ENCODE peak calls at places on chromosomes 5 and 9, in four cellular contexts. Q is A549, K is lung, R is GM06990. G is an unnamed sample.

GRCh38 chr9:15982182-15982581 is 429.3 kb downstream of the CCDC171 start:
- DNase-seq in Q (no peak), R (no peak), K (no peak), G (no peak)

GRCh38 chr5:79702606-79703380 is 13.2 kb downstream of the CMYA5 start:
- DNase-seq in Q (peak), K (no peak), R (no peak), G (no peak)

GRCh38 chr5:148949871-148950863 is 112.7 kb downstream of the SH3TC2 start:
- DNase-seq in Q (no peak), K (peak), R (no peak), G (no peak)

GRCh38 chr9:124331580-124331979 is 73.8 kb downstream of the NEK6 start:
- DNase-seq in Q (no peak), R (no peak), K (no peak), G (no peak)

GRCh38 chr5:167123126-167123525 is 1168.3 kb upstream of the WWC1 start:
- DNase-seq in Q (no peak), K (no peak), R (no peak), G (no peak)

GRCh38 chr5:142659405-142659804 is 26.5 kb downstream of the FGF1 start:
- DNase-seq in R (no peak), Q (no peak), K (no peak), G (no peak)

GRCh38 chr5:149271717-149272558 is at the start of gene AFAP1L1:
- DNase-seq in R (no peak), Q (peak), K (peak), G (peak)

GRCh38 chr5:131710391-131710790 is 75.4 kb upstream of the RAPGEF6 start:
- DNase-seq in K (no peak), Q (no peak), R (no peak), G (no peak)

GRCh38 chr5:107878676-107879075 is 207.9 kb upstream of the EFNA5 start:
- DNase-seq in Q (no peak), K (no peak), R (no peak), G (no peak)

GRCh38 chr5:101364469-101364868 is 461.4 kb upstream of the ST8SIA4 start:
- DNase-seq in R (no peak), K (no peak), Q (no peak), G (no peak)

GRCh38 chr5:181260720-181261319 is at the start of gene TRIM52:
- DNase-seq in K (peak), Q (peak), R (peak), G (peak)

GRCh38 chr5:92552206-92553160 is 1028.5 kb downstream of the NR2F1-AS1 start:
- DNase-seq in K (no peak), R (no peak), Q (peak), G (no peak)

GRCh38 chr9:76603448-76603895 is 144.5 kb downstream of the GCNT1 start:
- DNase-seq in K (no peak), R (no peak), Q (no peak), G (no peak)

GRCh38 chr5:112419050-112419595 is at the start of gene EPB41L4A:
- DNase-seq in R (peak), K (no peak), Q (peak), G (peak)

GRCh38 chr5:167853421-167853820 is 438.0 kb upstream of the WWC1 start:
- DNase-seq in Q (no peak), R (no peak), K (no peak), G (no peak)

GRCh38 chr9:93667006-93667405 is 90.6 kb downstream of the PHF2 start:
- DNase-seq in K (no peak), Q (no peak), R (no peak), G (no peak)

GRCh38 chr5:149500922-149501582 is 50.2 kb downstream of the CSNK1A1 start:
- DNase-seq in Q (no peak), K (no peak), R (no peak), G (no peak)

GRCh38 chr5:22709743-22710142 is 143.4 kb downstream of the CDH12 start:
- DNase-seq in R (no peak), Q (no peak), K (no peak), G (no peak)

GRCh38 chr9:35645736-35646582 is 4.8 kb downstream of the SIT1 start:
- DNase-seq in K (no peak), R (peak), Q (no peak), G (no peak)

GRCh38 chr9:116453785-116454184 is 233.3 kb upstream of the TRIM32 start:
- DNase-seq in Q (no peak), K (no peak), R (no peak), G (no peak)

GRCh38 chr5:131622633-131623032 is 12.4 kb downstream of the RAPGEF6 start:
- DNase-seq in Q (no peak), R (no peak), K (no peak), G (no peak)

GRCh38 chr5:7856855-7857254 is 5.9 kb upstream of the CFAP90 start:
- DNase-seq in R (no peak), K (no peak), Q (no peak), G (peak)

GRCh38 chr9:38018230-38018963 is 50.6 kb downstream of the SHB start:
- DNase-seq in Q (no peak), K (no peak), R (no peak), G (no peak)

GRCh38 chr5:6525910-6526309 is 77.3 kb downstream of the UBE2QL1 start:
- DNase-seq in Q (peak), R (no peak), K (no peak), G (peak)

GRCh38 chr5:145943674-145944121 is 7.3 kb downstream of the SH3RF2 start:
- DNase-seq in Q (no peak), R (no peak), K (peak), G (no peak)

GRCh38 chr5:113508756-113509155 is 4.7 kb upstream of the YTHDC2 start:
- DNase-seq in R (no peak), Q (no peak), K (no peak), G (no peak)

GRCh38 chr5:113514263-113514590 is 733 bp downstream of the YTHDC2 start:
- DNase-seq in K (no peak), R (no peak), Q (no peak), G (peak)

GRCh38 chr5:113512341-113512740 is 1.2 kb upstream of the YTHDC2 start:
- DNase-seq in R (no peak), Q (no peak), K (no peak), G (no peak)

GRCh38 chr5:113510836-113511451 is 2.5 kb upstream of the YTHDC2 start:
- DNase-seq in Q (no peak), K (no peak), R (no peak), G (peak)

DNA sequence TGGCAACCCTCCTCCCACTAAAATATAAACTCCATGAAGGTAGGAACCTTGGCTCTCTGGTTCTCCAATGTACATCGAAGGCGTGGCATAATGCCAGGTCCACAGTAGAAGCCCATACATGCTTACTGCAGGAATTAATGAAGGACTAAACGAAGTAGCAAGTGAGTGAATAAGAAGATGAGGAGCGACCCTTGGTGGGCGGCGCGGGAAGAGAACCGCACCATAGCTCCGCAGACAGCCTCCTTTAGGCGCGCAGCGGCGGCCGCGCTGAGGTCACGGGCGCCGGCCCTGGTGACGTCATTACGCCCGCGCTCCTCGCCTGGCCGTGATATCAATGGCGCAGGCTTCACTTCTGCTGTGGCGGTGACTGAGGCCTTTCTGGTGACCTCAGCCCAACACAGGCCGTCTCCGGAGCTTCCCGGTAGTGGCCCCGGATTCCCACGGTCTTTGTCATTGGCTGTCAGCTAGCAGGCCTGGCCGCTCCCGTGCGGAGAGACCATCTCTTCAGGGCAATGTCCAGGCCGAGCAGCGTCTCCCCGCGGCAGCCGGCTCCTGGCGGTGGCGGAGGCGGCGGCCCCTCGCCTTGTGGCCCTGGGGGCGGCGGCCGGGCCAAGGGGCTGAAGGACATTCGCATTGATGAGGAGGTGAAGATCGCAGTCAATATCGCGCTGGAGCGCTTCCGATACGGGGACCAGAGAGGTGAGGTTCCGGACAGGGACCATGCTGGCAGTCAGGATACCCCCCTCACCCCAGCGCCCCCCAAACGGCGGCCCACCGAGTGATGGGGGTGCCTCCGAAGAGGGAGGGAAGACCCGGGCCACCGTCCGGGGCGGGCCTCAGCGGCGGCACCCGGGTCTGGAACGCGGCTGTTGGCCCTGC is at the start of gene YTHDC2:
- DNase-seq in R (peak), Q (peak), K (peak), G (peak)
- TF ChIP-seq CTCF in R (peak), Q (peak), K (no peak), G (peak)

DNA sequence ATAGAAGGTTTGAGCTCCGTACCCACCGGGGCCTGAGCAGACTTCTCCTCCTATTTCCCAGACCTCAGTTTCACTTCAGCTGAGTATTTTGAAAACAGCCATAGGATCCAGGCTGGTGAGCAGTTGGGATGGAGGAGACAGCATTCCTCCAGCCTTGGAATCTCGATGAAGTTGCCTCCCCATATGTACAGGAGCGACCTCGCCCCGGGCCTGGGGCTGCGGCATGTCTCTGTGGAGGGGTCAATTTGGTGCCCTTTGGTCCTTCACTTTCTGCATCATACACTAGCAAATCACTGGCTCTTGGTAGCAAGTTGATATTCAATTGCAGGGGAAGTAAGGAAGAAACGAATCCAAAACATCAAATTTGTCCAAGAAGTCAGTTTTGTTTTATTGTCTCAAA is 402.0 kb upstream of the IRX4 start:
- DNase-seq in R (no peak), K (no peak), Q (no peak), G (no peak)
- TF ChIP-seq CTCF in R (no peak), K (no peak), Q (no peak), G (no peak)

DNA sequence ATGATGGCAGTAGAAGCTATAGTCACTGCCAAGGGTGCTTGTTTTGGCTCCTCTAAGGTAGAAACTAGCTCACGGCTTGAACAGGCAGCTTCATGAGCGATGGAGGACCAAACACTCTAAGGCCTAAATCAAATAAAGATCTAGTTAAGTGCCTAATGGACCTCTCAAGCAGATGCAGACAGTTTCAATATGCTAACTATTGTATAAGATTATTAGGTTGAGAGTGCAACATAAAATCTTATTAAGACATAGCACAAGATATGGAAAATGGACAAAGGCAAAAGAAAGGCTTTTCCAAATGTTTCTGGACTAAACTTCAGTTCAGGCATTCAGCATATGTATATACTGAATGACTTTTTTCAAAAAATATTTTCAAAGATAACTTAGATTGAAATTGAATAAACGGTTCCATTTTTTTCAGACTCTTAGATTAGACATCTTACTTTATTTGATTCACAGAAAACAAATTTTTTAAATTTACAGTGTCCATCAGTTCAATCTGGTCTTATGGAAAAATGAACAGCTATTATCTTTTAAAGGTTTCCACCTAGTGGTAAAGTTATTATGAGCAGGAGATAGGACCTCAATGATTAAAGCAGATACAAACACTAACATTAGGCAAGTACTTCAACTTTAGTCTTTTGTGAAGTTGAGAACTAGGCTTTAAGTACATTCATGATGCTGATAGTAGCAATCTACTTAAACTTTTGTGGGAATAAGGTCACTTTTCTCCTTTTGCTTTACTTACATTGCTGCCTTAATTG is 1167.7 kb downstream of the MAT2B start:
- DNase-seq in K (no peak), R (no peak), Q (no peak), G (peak)
- TF ChIP-seq CTCF in K (no peak), R (peak), Q (no peak), G (no peak)

GRCh38 chr9:68947015-68947414 is 66.9 kb downstream of the PRKACG start:
- DNase-seq in K (no peak), Q (no peak), R (no peak), G (no peak)

GRCh38 chr9:68950689-68951088 is 63.2 kb downstream of the PRKACG start:
- DNase-seq in R (no peak), K (no peak), Q (no peak), G (no peak)

GRCh38 chr9:68950188-68950587 is 63.7 kb downstream of the PRKACG start:
- DNase-seq in Q (no peak), R (no peak), K (no peak), G (no peak)

GRCh38 chr9:68947842-68948569 is 65.9 kb downstream of the PRKACG start:
- DNase-seq in Q (no peak), K (no peak), R (peak), G (no peak)

DNA sequence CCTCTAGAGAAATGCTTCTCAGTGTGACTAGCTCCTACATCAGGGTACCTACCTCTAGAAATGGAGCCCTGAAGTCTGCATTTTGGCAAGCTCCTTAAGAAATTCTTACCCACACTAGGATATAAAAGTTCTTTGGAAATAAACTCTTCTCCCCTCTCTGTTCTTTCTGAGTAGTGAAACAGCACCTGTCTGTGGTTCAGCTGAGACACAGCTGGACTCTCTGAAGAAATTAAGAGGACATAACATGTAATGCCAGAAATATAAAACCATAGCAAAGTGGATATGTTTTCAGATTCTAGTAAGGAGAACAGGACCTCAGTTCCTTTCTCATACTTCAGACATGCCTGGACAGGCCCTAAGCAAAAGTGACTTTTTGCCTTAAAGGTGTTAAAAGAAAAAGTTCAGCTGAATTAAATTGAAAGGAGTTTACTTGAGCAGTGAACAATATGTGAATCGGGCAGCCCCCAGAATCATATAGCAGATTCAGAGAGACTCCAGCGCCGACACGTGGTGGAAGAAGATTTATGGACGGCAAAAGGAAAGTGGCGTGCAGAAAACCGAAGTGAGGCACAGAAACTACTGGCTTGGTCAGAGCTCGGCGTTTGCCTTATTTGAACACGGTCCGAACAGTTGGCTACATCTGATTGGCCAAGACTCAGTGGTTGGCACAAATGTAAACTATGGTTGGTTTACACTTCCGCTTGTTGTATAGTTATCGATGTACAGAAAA is 64.5 kb downstream of the PRKACG start:
- DNase-seq in R (peak), Q (no peak), K (no peak), G (no peak)
- TF ChIP-seq CTCF in R (peak), Q (no peak), K (no peak), G (peak)

GRCh38 chr5:43042176-43042625 is 2.1 kb upstream of the ANXA2R start:
- DNase-seq in R (peak), Q (peak), K (peak), G (peak)

GRCh38 chr5:43041131-43041668 is 1.1 kb upstream of the ANXA2R start:
- DNase-seq in R (no peak), Q (no peak), K (peak), G (no peak)

GRCh38 chr5:43040287-43041098 is at the start of gene ANXA2R:
- DNase-seq in R (peak), Q (peak), K (peak), G (peak)

GRCh38 chr5:43042626-43043399 is 2.7 kb upstream of the ANXA2R start:
- DNase-seq in Q (no peak), K (peak), R (peak), G (peak)

GRCh38 chr5:43041669-43042175 is 1.6 kb upstream of the ANXA2R start:
- DNase-seq in Q (no peak), R (no peak), K (peak), G (no peak)
- TF ChIP-seq CTCF in Q (no peak), R (no peak), K (no peak), G (no peak)

GRCh38 chr5:165622864-165623536 is 2117.6 kb downstream of the MAT2B start:
- DNase-seq in R (no peak), K (no peak), Q (no peak), G (no peak)

GRCh38 chr5:165630211-165630866 is 2124.9 kb downstream of the MAT2B start:
- DNase-seq in K (no peak), R (no peak), Q (peak), G (peak)

GRCh38 chr5:165624547-165624946 is 2119.1 kb downstream of the MAT2B start:
- DNase-seq in Q (no peak), R (no peak), K (no peak), G (no peak)

GRCh38 chr5:165627548-165628170 is 2122.2 kb downstream of the MAT2B start:
- DNase-seq in K (no peak), Q (no peak), R (no peak), G (no peak)

GRCh38 chr5:165626161-165626560 is 2120.7 kb downstream of the MAT2B start:
- DNase-seq in Q (no peak), K (no peak), R (no peak), G (no peak)
- TF ChIP-seq CTCF in Q (no peak), K (no peak), R (no peak), G (no peak)

GRCh38 chr9:95130484-95130883 is 187.0 kb downstream of the FANCC start:
- DNase-seq in Q (no peak), K (no peak), R (no peak), G (no peak)
- TF ChIP-seq CTCF in Q (no peak), K (no peak), R (no peak), G (no peak)

DNA sequence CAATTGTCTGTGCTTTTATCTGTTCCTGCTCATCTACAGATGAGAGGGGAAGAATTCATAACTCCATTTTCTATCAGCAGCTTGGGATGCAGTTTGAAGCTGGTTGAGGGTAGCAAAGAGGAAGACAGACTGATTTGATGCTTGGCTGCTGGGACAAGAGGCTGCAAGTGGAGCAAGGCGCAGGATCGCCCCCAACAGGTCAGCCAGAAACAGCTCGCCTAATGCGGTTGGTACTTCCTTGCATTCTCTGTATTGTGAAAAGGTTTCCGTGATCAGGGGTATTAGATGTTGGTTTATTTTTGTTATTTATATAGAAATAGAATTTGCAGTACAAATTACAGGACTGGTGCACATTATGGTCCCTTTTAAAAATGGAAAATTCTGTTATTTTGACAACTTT is 40.6 kb downstream of the ZNF883 start:
- DNase-seq in K (no peak), Q (no peak), R (peak), G (no peak)
- TF ChIP-seq CTCF in K (no peak), Q (no peak), R (peak), G (no peak)

G was measured in GM13976.